ENCODE peak calls at places on chromosomes 13 and 19, in eight cellular contexts. One of them, this sample, is unnamed.
A peak's percentile ranks its signal among the peaks of the same experiment; 100 is the strongest.

GRCh38 chr13:112859817-112860190 is 109.2 kb upstream of the MCF2L start:
- DNase-seq in IMR-90: peak; percentile 82
- DNase-seq in uterus: no peak
- DNase-seq in lower leg skin: no peak
- DNase-seq in right lobe of liver: no peak
- DNase-seq in body of pancreas: no peak
- DNase-seq in ovary: no peak
- DNase-seq in thyroid gland: peak; percentile 82
- DNase-seq in this sample: peak; percentile 76

GRCh38 chr19:31066385-31066784 is 282.9 kb downstream of the TSHZ3 start:
- DNase-seq in IMR-90: peak; percentile 78
- DNase-seq in uterus: no peak
- DNase-seq in lower leg skin: peak; percentile 60
- DNase-seq in right lobe of liver: no peak
- DNase-seq in body of pancreas: no peak
- DNase-seq in ovary: no peak
- DNase-seq in thyroid gland: peak; percentile 30
- DNase-seq in this sample: no peak

GRCh38 chr13:27826379-27827353 is 34.4 kb downstream of the GSX1 start:
- DNase-seq in IMR-90: peak; percentile 81
- DNase-seq in uterus: peak; percentile 67
- DNase-seq in lower leg skin: peak; percentile 73
- DNase-seq in right lobe of liver: peak; percentile 80
- DNase-seq in body of pancreas: peak; percentile 85
- DNase-seq in ovary: peak; percentile 82
- DNase-seq in thyroid gland: peak; percentile 78
- DNase-seq in this sample: peak; percentile 91

GRCh38 chr19:50333737-50334617 is 4.8 kb upstream of the KCNC3 start:
- DNase-seq in IMR-90: no peak
- DNase-seq in uterus: peak; percentile 43
- DNase-seq in lower leg skin: no peak
- DNase-seq in right lobe of liver: peak; percentile 84
- DNase-seq in body of pancreas: peak; percentile 84
- DNase-seq in ovary: peak; percentile 71
- DNase-seq in thyroid gland: peak; percentile 82
- DNase-seq in this sample: peak; percentile 92

GRCh38 chr13:31767175-31767900 is 28.0 kb downstream of the RXFP2 start:
- DNase-seq in IMR-90: peak; percentile 84
- DNase-seq in uterus: no peak
- DNase-seq in lower leg skin: peak; percentile 36
- DNase-seq in right lobe of liver: no peak
- DNase-seq in body of pancreas: no peak
- DNase-seq in ovary: no peak
- DNase-seq in thyroid gland: no peak
- DNase-seq in this sample: no peak

GRCh38 chr19:14439014-14439413 is 5.9 kb downstream of the PKN1 start:
- DNase-seq in IMR-90: no peak
- DNase-seq in uterus: no peak
- DNase-seq in lower leg skin: no peak
- DNase-seq in right lobe of liver: no peak
- DNase-seq in body of pancreas: no peak
- DNase-seq in ovary: no peak
- DNase-seq in thyroid gland: no peak
- DNase-seq in this sample: peak; percentile 77

GRCh38 chr19:50906217-50906616 is 5.0 kb downstream of the KLK4 start:
- DNase-seq in IMR-90: no peak
- DNase-seq in uterus: no peak
- DNase-seq in lower leg skin: no peak
- DNase-seq in right lobe of liver: no peak
- DNase-seq in body of pancreas: peak; percentile 33
- DNase-seq in ovary: no peak
- DNase-seq in thyroid gland: peak; percentile 47
- DNase-seq in this sample: no peak

GRCh38 chr19:6587093-6587820 is 3.7 kb downstream of the CD70 start:
- DNase-seq in IMR-90: no peak
- DNase-seq in uterus: no peak
- DNase-seq in lower leg skin: no peak
- DNase-seq in right lobe of liver: no peak
- DNase-seq in body of pancreas: no peak
- DNase-seq in ovary: no peak
- DNase-seq in thyroid gland: no peak
- DNase-seq in this sample: no peak

GRCh38 chr19:13830761-13831481 is 35.7 kb downstream of the ZSWIM4 start:
- DNase-seq in IMR-90: no peak
- DNase-seq in uterus: peak; percentile 15
- DNase-seq in lower leg skin: no peak
- DNase-seq in right lobe of liver: no peak
- DNase-seq in body of pancreas: no peak
- DNase-seq in ovary: no peak
- DNase-seq in thyroid gland: no peak
- DNase-seq in this sample: no peak

GRCh38 chr13:63691474-63691873 is 2275.8 kb upstream of the PCDH20 start:
- DNase-seq in IMR-90: no peak
- DNase-seq in uterus: no peak
- DNase-seq in lower leg skin: no peak
- DNase-seq in right lobe of liver: no peak
- DNase-seq in body of pancreas: no peak
- DNase-seq in ovary: no peak
- DNase-seq in thyroid gland: no peak
- DNase-seq in this sample: no peak

GRCh38 chr19:48651682-48652046 is 5.7 kb upstream of the CA11 start:
- DNase-seq in IMR-90: no peak
- DNase-seq in uterus: no peak
- DNase-seq in lower leg skin: no peak
- DNase-seq in right lobe of liver: no peak
- DNase-seq in body of pancreas: no peak
- DNase-seq in ovary: no peak
- DNase-seq in thyroid gland: no peak
- DNase-seq in this sample: no peak

GRCh38 chr13:30806784-30807183 is 71.4 kb downstream of the ALOX5AP start:
- DNase-seq in IMR-90: peak; percentile 88
- DNase-seq in uterus: no peak
- DNase-seq in lower leg skin: no peak
- DNase-seq in right lobe of liver: no peak
- DNase-seq in body of pancreas: no peak
- DNase-seq in ovary: no peak
- DNase-seq in thyroid gland: no peak
- DNase-seq in this sample: no peak

GRCh38 chr19:30651066-30651465 is 278.9 kb downstream of the ZNF536 start:
- DNase-seq in IMR-90: no peak
- DNase-seq in uterus: no peak
- DNase-seq in lower leg skin: no peak
- DNase-seq in right lobe of liver: no peak
- DNase-seq in body of pancreas: peak; percentile 90
- DNase-seq in ovary: no peak
- DNase-seq in thyroid gland: no peak
- DNase-seq in this sample: no peak

GRCh38 chr13:28680541-28680940 is 21.6 kb downstream of the POMP start:
- DNase-seq in IMR-90: no peak
- DNase-seq in uterus: no peak
- DNase-seq in lower leg skin: no peak
- DNase-seq in right lobe of liver: no peak
- DNase-seq in body of pancreas: no peak
- DNase-seq in ovary: no peak
- DNase-seq in thyroid gland: no peak
- DNase-seq in this sample: no peak

GRCh38 chr19:55442372-55443044 is 592 bp downstream of the SHISA7 start:
- DNase-seq in IMR-90: no peak
- DNase-seq in uterus: no peak
- DNase-seq in lower leg skin: no peak
- DNase-seq in right lobe of liver: peak; percentile 33
- DNase-seq in body of pancreas: no peak
- DNase-seq in ovary: no peak
- DNase-seq in thyroid gland: no peak
- DNase-seq in this sample: no peak

GRCh38 chr19:55443045-55443823 is at the start of gene SHISA7:
- DNase-seq in IMR-90: no peak
- DNase-seq in uterus: no peak
- DNase-seq in lower leg skin: no peak
- DNase-seq in right lobe of liver: peak; percentile 28
- DNase-seq in body of pancreas: no peak
- DNase-seq in ovary: no peak
- DNase-seq in thyroid gland: no peak
- DNase-seq in this sample: no peak

GRCh38 chr19:55441319-55441691 is 1.8 kb downstream of the SHISA7 start:
- DNase-seq in IMR-90: no peak
- DNase-seq in uterus: no peak
- DNase-seq in lower leg skin: no peak
- DNase-seq in right lobe of liver: no peak
- DNase-seq in body of pancreas: no peak
- DNase-seq in ovary: no peak
- DNase-seq in thyroid gland: no peak
- DNase-seq in this sample: no peak

GRCh38 chr19:55440411-55441105 is 2.5 kb downstream of the SHISA7 start:
- DNase-seq in IMR-90: no peak
- DNase-seq in uterus: no peak
- DNase-seq in lower leg skin: no peak
- DNase-seq in right lobe of liver: peak; percentile 40
- DNase-seq in body of pancreas: no peak
- DNase-seq in ovary: no peak
- DNase-seq in thyroid gland: no peak
- DNase-seq in this sample: no peak

DNA sequence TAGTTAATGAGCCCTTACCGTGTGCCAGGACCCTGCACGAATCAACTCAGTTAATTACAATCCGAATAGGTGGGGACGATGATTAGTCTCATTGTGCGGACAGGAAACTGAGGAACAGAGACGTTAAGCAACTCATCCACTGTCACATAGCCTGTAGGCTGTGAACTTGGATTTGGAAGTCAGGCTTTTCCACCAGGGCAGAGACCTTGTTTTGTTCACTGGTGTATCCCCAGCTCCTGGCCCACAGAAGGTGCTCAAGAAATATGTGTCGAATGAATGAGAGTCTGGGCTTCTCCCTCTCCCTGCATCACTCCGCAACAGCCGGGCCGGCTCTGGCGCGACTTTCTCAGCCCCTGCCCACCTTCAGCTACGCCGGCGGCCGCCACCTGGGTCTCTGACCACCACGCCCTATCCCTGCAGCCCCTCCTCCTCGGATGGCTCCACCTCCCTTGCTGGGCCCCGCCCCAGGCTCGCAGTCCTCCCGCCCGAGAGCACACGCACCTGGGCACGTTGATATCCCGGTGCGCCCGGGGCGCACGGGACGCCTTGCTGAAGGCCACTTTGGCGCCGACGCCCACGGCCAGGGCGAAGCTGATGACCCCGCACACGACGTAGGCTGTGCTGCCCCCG is 1.3 kb downstream of the SHISA7 start:
- DNase-seq in IMR-90: no peak
- DNase-seq in uterus: no peak
- DNase-seq in lower leg skin: no peak
- DNase-seq in right lobe of liver: peak; percentile 36
- DNase-seq in body of pancreas: no peak
- DNase-seq in ovary: no peak
- DNase-seq in thyroid gland: no peak
- DNase-seq in this sample: no peak
- TF ChIP-seq POLR2A in IMR-90: no peak
- TF ChIP-seq POLR2A in uterus: no peak
- TF ChIP-seq POLR2A in lower leg skin: no peak
- TF ChIP-seq POLR2A in right lobe of liver: no peak
- TF ChIP-seq POLR2A in body of pancreas: no peak
- TF ChIP-seq POLR2A in ovary: no peak
- TF ChIP-seq POLR2A in thyroid gland: no peak
- TF ChIP-seq POLR2A in this sample: no peak

DNA sequence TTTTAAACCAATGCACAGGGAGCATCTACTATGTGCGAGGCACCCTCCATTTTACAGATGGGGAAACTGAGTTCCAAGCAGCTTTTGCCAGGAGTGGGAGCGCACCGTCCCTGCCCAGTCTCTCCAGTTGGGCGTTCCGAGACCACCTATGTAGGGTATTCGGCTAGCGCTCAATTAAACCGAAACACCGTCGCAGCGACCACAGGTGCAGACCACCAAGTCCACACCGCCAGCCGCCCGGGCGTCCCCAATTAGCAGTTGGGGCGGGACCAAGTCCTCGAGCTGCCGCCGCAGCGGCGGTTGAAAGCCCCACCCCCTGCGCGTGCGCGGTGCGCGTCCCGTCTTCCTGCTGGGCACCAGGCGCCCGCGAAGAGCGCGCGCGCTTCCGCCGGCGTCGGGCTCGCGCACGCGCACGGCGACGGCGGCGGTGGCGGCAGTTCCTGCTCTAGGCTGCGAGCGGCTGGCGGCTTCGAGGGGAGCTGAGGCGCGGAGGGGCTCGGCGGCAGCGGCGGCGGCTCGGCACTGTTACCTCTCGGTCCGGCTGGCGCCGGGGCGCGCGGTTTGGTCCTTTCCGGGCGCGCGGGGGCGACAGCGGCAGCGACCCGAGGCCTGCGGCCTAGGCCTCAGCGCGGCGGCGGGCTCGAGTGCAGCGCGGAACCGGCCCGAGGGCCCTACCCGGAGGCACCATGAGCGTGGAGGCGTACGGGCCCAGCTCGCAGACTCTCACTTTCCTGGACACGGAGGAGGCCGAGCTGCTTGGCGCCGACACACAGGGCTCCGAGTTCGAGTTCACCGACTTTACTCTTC is at the start of gene UPF1:
- DNase-seq in IMR-90: peak; percentile 88
- DNase-seq in uterus: peak; percentile 95
- DNase-seq in lower leg skin: peak; percentile 87
- DNase-seq in right lobe of liver: peak; percentile 97
- DNase-seq in body of pancreas: peak; percentile 95
- DNase-seq in ovary: peak; percentile 95
- DNase-seq in thyroid gland: peak; percentile 90
- DNase-seq in this sample: peak; percentile 100
- TF ChIP-seq CTCF in IMR-90: peak; percentile 9
- TF ChIP-seq CTCF in uterus: no peak
- TF ChIP-seq CTCF in lower leg skin: no peak
- TF ChIP-seq CTCF in right lobe of liver: peak; percentile 22
- TF ChIP-seq CTCF in body of pancreas: no peak
- TF ChIP-seq CTCF in ovary: no peak
- TF ChIP-seq CTCF in thyroid gland: no peak
- TF ChIP-seq CTCF in this sample: no peak

DNA sequence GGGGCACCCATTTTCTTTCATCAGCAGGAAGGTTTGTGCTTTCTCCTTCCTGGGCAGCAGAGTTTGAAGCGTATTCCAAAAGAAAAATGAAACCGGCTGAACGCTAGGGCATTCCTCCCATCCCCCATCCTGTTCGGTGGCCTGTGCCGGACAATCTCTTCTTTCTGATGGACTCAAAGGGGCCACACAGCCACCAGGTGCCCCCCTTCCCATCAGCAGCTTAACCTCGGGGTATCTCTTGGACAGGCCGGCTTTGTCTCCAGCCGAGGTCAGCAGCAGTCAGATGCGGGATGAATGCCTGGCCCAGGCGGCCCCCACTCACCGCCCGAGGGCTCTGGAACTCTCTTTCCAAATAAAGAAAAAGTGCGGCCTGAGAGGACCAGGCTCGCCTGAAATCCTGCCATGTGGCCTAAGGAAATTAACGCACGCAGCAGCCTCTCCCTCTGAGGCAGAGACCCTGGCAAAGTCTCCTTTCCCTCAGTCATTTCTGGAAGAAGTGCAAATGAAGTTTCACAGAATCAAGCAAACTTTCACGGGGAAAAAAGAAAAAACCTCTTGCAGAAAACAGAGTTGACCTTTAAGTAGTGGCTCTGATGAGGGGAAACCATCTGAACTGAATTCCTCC is 67.8 kb downstream of the RASA3 start:
- DNase-seq in IMR-90: peak; percentile 40
- DNase-seq in uterus: peak; percentile 64
- DNase-seq in lower leg skin: no peak
- DNase-seq in right lobe of liver: no peak
- DNase-seq in body of pancreas: no peak
- DNase-seq in ovary: peak; percentile 68
- DNase-seq in thyroid gland: no peak
- DNase-seq in this sample: peak; percentile 79
- H3K4me3 ChIP-seq in IMR-90: peak overlapping the region; percentile 15
- H3K4me3 ChIP-seq in uterus: peak overlapping the region; percentile 35
- H3K4me3 ChIP-seq in lower leg skin: no peak overlapping the region
- H3K4me3 ChIP-seq in right lobe of liver: peak overlapping the region; percentile 35
- H3K4me3 ChIP-seq in body of pancreas: no peak overlapping the region
- H3K4me3 ChIP-seq in ovary: peak overlapping the region; percentile 38
- H3K4me3 ChIP-seq in thyroid gland: no peak overlapping the region
- H3K4me3 ChIP-seq in this sample: no peak overlapping the region

GRCh38 chr19:52139291-52140076 is at the start of gene ZNF616:
- DNase-seq in IMR-90: peak; percentile 91
- DNase-seq in uterus: peak; percentile 98
- DNase-seq in lower leg skin: peak; percentile 96
- DNase-seq in right lobe of liver: peak; percentile 98
- DNase-seq in body of pancreas: peak; percentile 98
- DNase-seq in ovary: peak; percentile 98
- DNase-seq in thyroid gland: peak; percentile 97
- DNase-seq in this sample: peak; percentile 99
- TF ChIP-seq POLR2A in IMR-90: peak; percentile 83
- TF ChIP-seq POLR2A in uterus: peak; percentile 51
- TF ChIP-seq POLR2A in lower leg skin: peak; percentile 39
- TF ChIP-seq POLR2A in right lobe of liver: peak; percentile 57
- TF ChIP-seq POLR2A in body of pancreas: peak; percentile 86
- TF ChIP-seq POLR2A in ovary: peak; percentile 76
- TF ChIP-seq POLR2A in thyroid gland: peak; percentile 78
- TF ChIP-seq POLR2A in this sample: no peak

This sample was measured in spleen.